ENCODE peak calls at places on chromosomes 5 and 9, in four cellular contexts. T, H, N and Y are unnamed samples.
A peak's percentile ranks its signal among the peaks of the same experiment; 100 is the strongest.

GRCh38 chr5:145350501-145350900 is 484.6 kb downstream of the PRELID2 start:
- DNase-seq in H (no peak), N (peak; percentile 11), T (peak; percentile 85), Y (no peak)

GRCh38 chr5:43225649-43226245 is 33.7 kb downstream of the NIM1K start:
- DNase-seq in T (no peak), N (no peak), H (no peak), Y (no peak)

GRCh38 chr9:117153021-117153420 is 261.8 kb downstream of the ASTN2 start:
- DNase-seq in N (no peak), H (no peak), T (no peak), Y (no peak)

GRCh38 chr5:56166671-56167070 is 66.5 kb downstream of the ANKRD55 start:
- DNase-seq in H (no peak), N (peak; percentile 76), T (no peak), Y (no peak)

GRCh38 chr5:51558682-51559081 is 175.4 kb downstream of the ISL1 start:
- DNase-seq in H (no peak), N (no peak), T (no peak), Y (no peak)

GRCh38 chr5:137273511-137273910 is 225.6 kb downstream of the SPOCK1 start:
- DNase-seq in T (no peak), H (no peak), N (no peak), Y (no peak)

GRCh38 chr5:27682600-27682999 is 644.2 kb upstream of the CDH9 start:
- DNase-seq in N (peak; percentile 35), H (no peak), T (peak; percentile 21), Y (no peak)

GRCh38 chr5:53052499-53052898 is 57.1 kb downstream of the MOCS2 start:
- DNase-seq in N (no peak), H (no peak), T (no peak), Y (no peak)

GRCh38 chr5:25823330-25823873 is 1178.6 kb upstream of the CDH10 start:
- DNase-seq in H (no peak), T (no peak), N (no peak), Y (no peak)

GRCh38 chr5:40683351-40683750 is 3.6 kb downstream of the PTGER4 start:
- DNase-seq in H (no peak), T (no peak), N (no peak), Y (no peak)

GRCh38 chr5:180467028-180467427 is 27.2 kb upstream of the CNOT6 start:
- DNase-seq in T (no peak), H (no peak), N (peak; percentile 46), Y (peak; percentile 63)

GRCh38 chr9:136437430-136437829 is 2.2 kb downstream of the INPP5E start:
- DNase-seq in N (peak; percentile 51), H (no peak), T (no peak), Y (no peak)

GRCh38 chr5:151684690-151685361 is 1.9 kb downstream of the SPARC start:
- DNase-seq in H (no peak), T (peak; percentile 94), N (peak; percentile 96), Y (no peak)

GRCh38 chr9:16309350-16310271 is 560.9 kb downstream of the BNC2 start:
- DNase-seq in H (no peak), N (peak; percentile 67), T (no peak), Y (no peak)

GRCh38 chr5:154603978-154604679 is 126.1 kb upstream of the HAND1 start:
- DNase-seq in N (peak; percentile 68), T (peak; percentile 1), H (no peak), Y (no peak)

GRCh38 chr5:10151656-10152055 is 98.0 kb downstream of the ATPSCKMT start:
- DNase-seq in T (no peak), N (no peak), H (no peak), Y (no peak)

GRCh38 chr9:18297532-18297872 is 176.5 kb upstream of the ADAMTSL1 start:
- DNase-seq in H (no peak), T (no peak), N (no peak), Y (no peak)

GRCh38 chr9:79184821-79185220 is 386.9 kb upstream of the TLE4 start:
- DNase-seq in N (peak; percentile 6), T (no peak), H (no peak), Y (no peak)

GRCh38 chr9:132268725-132269352 is 85.9 kb downstream of the SETX start:
- DNase-seq in N (peak; percentile 74), T (peak; percentile 67), H (peak; percentile 70), Y (no peak)

GRCh38 chr5:89117131-89117644 is 234.2 kb upstream of the MEF2C start:
- DNase-seq in T (no peak), N (no peak), H (no peak), Y (no peak)

GRCh38 chr5:136518814-136519213 is 153.5 kb upstream of the TRPC7 start:
- DNase-seq in T (no peak), H (no peak), N (no peak), Y (no peak)

DNA sequence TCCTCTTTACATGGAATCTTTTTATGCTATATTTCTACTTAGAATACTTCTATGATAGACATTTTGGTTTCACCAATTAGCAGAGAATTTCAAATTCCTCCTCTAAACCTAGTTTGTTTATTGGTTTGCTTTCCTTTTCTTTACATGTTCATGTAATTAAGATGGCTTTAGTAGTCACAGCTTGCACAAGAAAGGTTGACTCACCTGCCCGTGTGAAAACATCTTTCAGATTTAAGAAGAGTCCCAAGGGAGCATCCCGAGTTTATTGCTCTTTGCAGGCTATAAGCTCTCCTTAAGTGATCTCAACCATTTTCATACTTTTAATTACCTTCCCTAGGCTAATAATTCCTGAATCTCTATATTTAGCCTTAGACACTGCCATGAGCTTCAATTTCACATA is 28.9 kb downstream of the TYRP1 start:
- DNase-seq in T (no peak), H (no peak), N (peak; percentile 16), Y (no peak)
- TF ChIP-seq CTCF in T (no peak), H (no peak), N (no peak), Y (no peak)

GRCh38 chr5:158736134-158736533 is 363.6 kb downstream of the EBF1 start:
- DNase-seq in T (no peak), N (no peak), H (no peak), Y (no peak)

GRCh38 chr5:158737536-158738027 is 362.1 kb downstream of the EBF1 start:
- DNase-seq in N (no peak), H (no peak), T (no peak), Y (no peak)

GRCh38 chr5:158740358-158740757 is 359.4 kb downstream of the EBF1 start:
- DNase-seq in T (no peak), H (no peak), N (no peak), Y (no peak)

GRCh38 chr5:158741296-158741695 is 358.4 kb downstream of the EBF1 start:
- DNase-seq in N (no peak), H (no peak), T (no peak), Y (no peak)

DNA sequence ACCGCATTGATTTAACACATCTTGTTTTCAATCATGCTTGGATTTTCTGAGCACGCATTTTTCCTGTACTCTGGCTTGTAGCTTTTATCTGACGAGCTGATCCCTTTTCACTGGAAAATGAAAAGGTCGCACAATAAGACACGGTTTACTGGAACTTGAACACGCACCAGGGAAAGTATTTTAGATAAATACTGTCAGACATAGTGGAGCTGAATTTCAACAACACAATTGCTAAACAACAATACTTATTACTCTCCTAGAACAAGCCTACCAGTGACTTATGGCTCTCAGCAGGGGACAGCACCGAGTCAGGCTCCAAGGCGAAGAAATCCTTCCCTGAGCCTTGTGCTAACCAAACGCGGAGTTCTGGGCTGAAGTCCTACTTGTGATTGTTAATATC is 359.8 kb downstream of the EBF1 start:
- DNase-seq in N (peak; percentile 70), H (no peak), T (no peak), Y (no peak)
- TF ChIP-seq CTCF in N (peak; percentile 59), H (no peak), T (peak; percentile 38), Y (no peak)

GRCh38 chr5:98349990-98350365 is 423.5 kb upstream of the RGMB start:
- DNase-seq in T (no peak), H (no peak), N (no peak), Y (no peak)

GRCh38 chr5:98349251-98349989 is 424.0 kb upstream of the RGMB start:
- DNase-seq in H (no peak), N (peak; percentile 34), T (peak; percentile 88), Y (no peak)
- TF ChIP-seq CTCF in H (no peak), N (peak; percentile 40), T (peak; percentile 73), Y (no peak)

GRCh38 chr9:129198737-129199435 is 20.8 kb upstream of the IER5L start:
- DNase-seq in N (no peak), T (peak; percentile 12), H (no peak), Y (no peak)

GRCh38 chr9:129201289-129201688 is 23.2 kb upstream of the IER5L start:
- DNase-seq in H (no peak), N (no peak), T (no peak), Y (no peak)

GRCh38 chr9:129200255-129200654 is 22.2 kb upstream of the IER5L start:
- DNase-seq in N (no peak), H (no peak), T (no peak), Y (no peak)

GRCh38 chr9:129195606-129196005 is 17.5 kb upstream of the IER5L start:
- DNase-seq in T (no peak), H (no peak), N (no peak), Y (no peak)

GRCh38 chr9:129197978-129198736 is 20.1 kb upstream of the IER5L start:
- DNase-seq in N (peak; percentile 93), H (peak; percentile 45), T (peak; percentile 84), Y (no peak)
- TF ChIP-seq CTCF in N (peak; percentile 8), H (no peak), T (peak; percentile 31), Y (no peak)